ENCODE peak calls at places on chromosomes 4 and X, in six cellular contexts. V is suprapubic skin, P is colonic mucosa, J is neural progenitor cell, T is cardiac muscle cell, H is MM.1S. O is an unnamed sample.

GRCh38 chr4:67909910-67910905 is 26.4 kb upstream of the TMPRSS11D start:
- DNase-seq in T (peak; percentile 46), H (peak; percentile 14), V (no peak), J (no peak), P (no peak), O (peak; percentile 6)

GRCh38 chrX:70434914-70435586 is 9.6 kb upstream of the DLG3 start:
- DNase-seq in V (no peak), H (peak; percentile 75), T (peak; percentile 51), J (peak; percentile 10), P (no peak), O (no peak)

GRCh38 chrX:129523076-129524055 is at the start of gene SMARCA1:
- DNase-seq in J (peak; percentile 76), H (no peak), P (peak; percentile 24), T (peak; percentile 75), V (peak; percentile 66), O (peak; percentile 87)

GRCh38 chr4:102139132-102139573 is 206.1 kb downstream of the SLC39A8 start:
- DNase-seq in T (peak; percentile 69), P (no peak), V (no peak), J (no peak), H (no peak), O (no peak)

GRCh38 chr4:143773998-143774898 is 73.8 kb upstream of the FREM3 start:
- DNase-seq in H (peak; percentile 82), J (peak; percentile 73), T (peak; percentile 69), P (peak; percentile 54), V (no peak), O (peak; percentile 68)

GRCh38 chr4:184201179-184201578 is 16.5 kb downstream of the ENPP6 start:
- DNase-seq in V (no peak), T (no peak), H (no peak), J (no peak), P (no peak), O (no peak)

GRCh38 chr4:108881190-108881589 is 118.3 kb upstream of the ETNPPL start:
- DNase-seq in P (no peak), H (no peak), V (no peak), J (peak; percentile 28), T (peak; percentile 84), O (no peak)

GRCh38 chr4:186037692-186038658 is 31.0 kb upstream of the TLR3 start:
- DNase-seq in V (no peak), J (peak; percentile 72), T (peak; percentile 91), P (peak; percentile 61), H (peak; percentile 63), O (peak; percentile 61)

GRCh38 chrX:42678133-42678532 is 99.8 kb downstream of the PPP1R2C start:
- DNase-seq in H (no peak), P (no peak), T (peak; percentile 84), V (no peak), J (no peak), O (peak; percentile 40)

GRCh38 chrX:52363247-52363883 is 5.5 kb upstream of the XAGE2 start:
- DNase-seq in V (no peak), P (peak; percentile 50), J (peak; percentile 5), H (no peak), T (peak; percentile 10), O (no peak)

GRCh38 chr4:111836601-111837000 is 308.7 kb upstream of the FAM241A start:
- DNase-seq in V (no peak), J (no peak), H (no peak), T (no peak), P (no peak), O (no peak)

GRCh38 chr4:4216668-4217067 is 10.1 kb downstream of the OTOP1 start:
- DNase-seq in H (no peak), V (no peak), P (no peak), T (peak; percentile 26), J (no peak), O (no peak)

GRCh38 chr4:93710101-93710846 is 118.3 kb upstream of the ATOH1 start:
- DNase-seq in V (no peak), H (no peak), P (peak; percentile 17), T (no peak), J (peak; percentile 65), O (peak; percentile 62)

GRCh38 chr4:118033148-118034060 is 882 bp upstream of the NDST3 start:
- DNase-seq in P (peak; percentile 63), H (no peak), J (peak; percentile 82), T (peak; percentile 50), V (no peak), O (peak; percentile 71)

GRCh38 chr4:42655248-42655647 is 1.7 kb downstream of the ATP8A1 start:
- DNase-seq in V (no peak), P (no peak), T (no peak), H (no peak), J (no peak), O (peak; percentile 11)

GRCh38 chrX:100512471-100512870 is 72.3 kb upstream of the TNMD start:
- DNase-seq in P (no peak), T (peak; percentile 8), H (no peak), J (peak; percentile 15), V (no peak), O (peak; percentile 51)

GRCh38 chr4:53000560-53000959 is 138.4 kb downstream of the RASL11B start:
- DNase-seq in H (no peak), V (no peak), J (no peak), T (no peak), P (no peak), O (no peak)

GRCh38 chr4:6364146-6364545 is 94.5 kb downstream of the WFS1 start:
- DNase-seq in J (no peak), T (no peak), H (no peak), V (no peak), P (no peak), O (no peak)
- H3K27me3 ChIP-seq in J (peaks cover 20% of the 10 kb centered on the region), T (peaks cover 14% of the 10 kb centered on the region), H (peaks cover 76% of the 10 kb centered on the region), V (peaks cover 11% of the 10 kb centered on the region), P (no peaks in the 10 kb centered on the region), O (no peaks in the 10 kb centered on the region)

DNA sequence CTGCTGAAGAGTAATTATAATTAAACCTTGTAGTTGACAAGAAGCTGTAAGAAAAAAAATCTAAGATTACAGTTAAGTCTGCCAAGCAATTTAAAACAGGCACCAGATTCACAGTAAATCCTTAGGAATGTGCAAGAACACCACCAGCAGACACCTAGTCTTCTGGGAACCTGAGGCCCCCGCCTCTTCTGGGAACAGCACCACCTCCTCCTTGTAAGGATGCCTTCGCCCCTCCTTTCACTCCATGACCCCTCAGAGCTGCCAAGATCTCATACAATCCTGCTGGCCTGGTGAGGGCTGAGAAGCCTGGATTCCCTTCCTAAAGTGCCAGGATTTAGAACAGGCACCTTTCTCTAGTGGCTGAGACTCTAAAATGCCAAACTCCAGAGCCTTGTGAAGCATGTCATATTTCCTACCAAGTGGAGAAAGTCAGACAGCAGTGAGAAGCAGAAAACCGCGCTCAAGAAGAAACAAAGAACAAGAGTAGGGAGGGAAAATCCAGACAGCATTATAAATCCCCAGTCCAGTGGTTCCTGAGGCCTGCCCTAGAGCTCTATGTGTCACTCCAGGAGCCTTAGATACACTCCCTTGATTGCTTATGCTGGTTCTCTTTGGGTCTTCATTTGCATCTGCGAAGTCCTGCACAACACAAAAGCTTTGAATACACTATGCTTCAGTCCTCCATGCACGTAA is 166.4 kb downstream of the TSPAN5 start:
- DNase-seq in T (peak; percentile 69), J (peak; percentile 26), P (no peak), H (no peak), V (no peak), O (no peak)
- H3K4me1 ChIP-seq in T (peaks cover 12% of the 10 kb centered on the region), J (peaks cover 25% of the 10 kb centered on the region), P (no peaks in the 10 kb centered on the region), H (no peaks in the 10 kb centered on the region), V (peaks cover 5% of the 10 kb centered on the region), O (no peaks in the 10 kb centered on the region)

GRCh38 chr4:177759714-177760113 is 317.5 kb upstream of the AGA start:
- DNase-seq in J (no peak), H (no peak), P (no peak), V (no peak), T (no peak), O (no peak)
- H3K9me3 ChIP-seq in J (no peaks in the 10 kb centered on the region), H (no peaks in the 10 kb centered on the region), P (no peaks in the 10 kb centered on the region), V (no peaks in the 10 kb centered on the region), T (no peaks in the 10 kb centered on the region), O (no peaks in the 10 kb centered on the region)

GRCh38 chr4:153798901-153799707 is 10.2 kb upstream of the SFRP2 start:
- DNase-seq in H (no peak), J (no peak), T (no peak), V (no peak), P (no peak), O (no peak)

GRCh38 chr4:153794001-153794400 is 5.1 kb upstream of the SFRP2 start:
- DNase-seq in H (no peak), P (no peak), V (no peak), J (no peak), T (no peak), O (peak; percentile 87)

GRCh38 chr4:153798436-153798835 is 9.6 kb upstream of the SFRP2 start:
- DNase-seq in T (no peak), P (no peak), J (no peak), V (no peak), H (no peak), O (no peak)

GRCh38 chr4:153804742-153805141 is 15.9 kb upstream of the SFRP2 start:
- DNase-seq in T (no peak), J (no peak), H (peak; percentile 11), V (no peak), P (no peak), O (no peak)

GRCh38 chr4:153799708-153800074 is 10.8 kb upstream of the SFRP2 start:
- DNase-seq in H (no peak), J (no peak), V (no peak), T (no peak), P (no peak), O (no peak)
- H3K27me3 ChIP-seq in H (no peaks in the 10 kb centered on the region), J (no peaks in the 10 kb centered on the region), V (no peaks in the 10 kb centered on the region), T (no peaks in the 10 kb centered on the region), P (no peaks in the 10 kb centered on the region), O (peaks cover 2% of the 10 kb centered on the region)

GRCh38 chr4:139301143-139301820 is at the start of gene NAA15:
- DNase-seq in T (peak; percentile 99), P (peak; percentile 98), J (peak; percentile 99), H (peak; percentile 99), V (peak; percentile 99), O (peak; percentile 99)
- H3K4me1 ChIP-seq in T (peaks cover 17% of the 10 kb centered on the region), P (no peaks in the 10 kb centered on the region), J (peaks cover 18% of the 10 kb centered on the region), H (peaks cover 25% of the 10 kb centered on the region), V (peaks cover 36% of the 10 kb centered on the region), O (peaks cover 28% of the 10 kb centered on the region)

GRCh38 chr4:15577508-15577907 is 77.6 kb downstream of the FBXL5 start:
- DNase-seq in P (no peak), H (no peak), V (no peak), T (no peak), J (no peak), O (no peak)

DNA sequence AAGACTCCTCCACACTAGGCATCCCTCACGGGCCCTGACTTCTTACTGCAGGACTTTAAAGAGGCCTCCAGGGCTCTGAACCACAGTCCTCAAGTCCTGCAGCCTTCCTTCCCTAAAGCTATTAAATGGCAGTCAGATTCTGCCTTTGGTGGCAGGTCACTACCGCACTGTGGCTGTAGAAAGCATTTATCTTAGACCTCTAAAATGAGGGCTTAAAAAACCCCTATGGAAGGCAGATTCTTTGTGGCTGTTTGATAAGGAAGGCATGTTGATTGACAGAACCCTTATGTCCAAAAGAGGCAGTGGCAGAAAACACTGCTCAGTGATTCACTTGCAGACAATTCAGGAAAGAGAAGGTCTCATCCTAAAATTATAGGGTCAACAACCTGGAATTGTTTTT is 79.2 kb downstream of the FBXL5 start:
- DNase-seq in T (no peak), H (no peak), V (no peak), P (no peak), J (peak; percentile 8), O (no peak)
- H3K9me3 ChIP-seq in T (no peaks in the 10 kb centered on the region), H (no peaks in the 10 kb centered on the region), V (no peaks in the 10 kb centered on the region), P (no peaks in the 10 kb centered on the region), J (no peaks in the 10 kb centered on the region), O (no peaks in the 10 kb centered on the region)

GRCh38 chrX:116384406-116384805 is 52.0 kb upstream of the SLC6A14 start:
- DNase-seq in J (no peak), V (no peak), H (no peak), P (no peak), T (peak; percentile 63), O (no peak)
- H3K27me3 ChIP-seq in J (no peaks in the 10 kb centered on the region), V (no peaks in the 10 kb centered on the region), H (no peaks in the 10 kb centered on the region), P (no peaks in the 10 kb centered on the region), T (no peaks in the 10 kb centered on the region), O (no peaks in the 10 kb centered on the region)